ENCODE peak calls at places on chromosomes 13 and 19, in four cellular contexts. K is neural progenitor cell, H is activated gamma-delta T cell, W is skeletal muscle cell. Z is an unnamed sample.

GRCh38 chr19:49894011-49894664 is 2.5 kb downstream of the IL4I1 start:
- DNase-seq in K (no peak), W (no peak), H (no peak), Z (no peak)

GRCh38 chr13:86765462-86765861 is 905.7 kb upstream of the SLITRK5 start:
- DNase-seq in K (no peak), W (no peak), H (no peak), Z (no peak)

GRCh38 chr13:80529734-80530133 is 188.8 kb upstream of the SPRY2 start:
- DNase-seq in K (no peak), W (no peak), H (no peak), Z (no peak)

GRCh38 chr19:2127758-2128157 is 23.6 kb downstream of the AP3D1 start:
- DNase-seq in K (no peak), H (no peak), W (no peak), Z (no peak)

GRCh38 chr13:111626371-111627305 is 306.2 kb downstream of the TEX29 start:
- DNase-seq in H (no peak), K (no peak), W (no peak), Z (no peak)

GRCh38 chr19:30170495-30171137 is 201.6 kb upstream of the ZNF536 start:
- DNase-seq in W (no peak), H (no peak), K (no peak), Z (no peak)

GRCh38 chr13:46168341-46168740 is 13.6 kb downstream of the LCP1 start:
- DNase-seq in W (peak; percentile 81), H (no peak), K (no peak), Z (no peak)

GRCh38 chr13:78586706-78587105 is 16.6 kb downstream of the POU4F1 start:
- DNase-seq in H (no peak), W (no peak), K (peak; percentile 91), Z (no peak)

GRCh38 chr13:38866649-38867048 is 124.0 kb downstream of the STOML3 start:
- DNase-seq in K (no peak), W (no peak), H (no peak), Z (no peak)

GRCh38 chr13:47934371-47934770 is 66.7 kb downstream of the SUCLA2 start:
- DNase-seq in K (no peak), W (no peak), H (no peak), Z (no peak)

GRCh38 chr19:6735181-6735891 is 2.0 kb downstream of the GPR108 start:
- DNase-seq in H (no peak), K (no peak), W (no peak), Z (no peak)

GRCh38 chr19:18771328-18772242 is 19.5 kb downstream of the COMP start:
- DNase-seq in W (no peak), H (no peak), K (peak; percentile 66), Z (no peak)

GRCh38 chr19:56253737-56254136 is 18.8 kb upstream of the EDDM13 start:
- DNase-seq in H (no peak), W (no peak), K (peak; percentile 56), Z (peak; percentile 35)

GRCh38 chr19:45406165-45406956 is at the start of gene POLR1G:
- DNase-seq in W (no peak), K (peak; percentile 88), H (peak; percentile 50), Z (peak; percentile 75)

GRCh38 chr19:42528354-42529247 is at the start of gene CEACAM1:
- DNase-seq in W (no peak), K (no peak), H (no peak), Z (no peak)

GRCh38 chr13:79457948-79458347 is 23.0 kb upstream of the NDFIP2 start:
- DNase-seq in K (no peak), H (no peak), W (peak; percentile 58), Z (peak; percentile 43)

GRCh38 chr19:42396248-42396541 is 6.1 kb upstream of the CNFN start:
- DNase-seq in W (no peak), H (no peak), K (no peak), Z (no peak)

GRCh38 chr13:89401209-89401810 is 1730.1 kb downstream of the SLITRK5 start:
- DNase-seq in W (peak; percentile 49), H (no peak), K (no peak), Z (peak; percentile 44)

GRCh38 chr19:811007-811434 is 10.7 kb downstream of the PLPPR3 start:
- DNase-seq in K (no peak), H (no peak), W (no peak), Z (no peak)

GRCh38 chr19:4077800-4078683 is 11.3 kb upstream of the ZBTB7A start:
- DNase-seq in K (no peak), H (no peak), W (no peak), Z (no peak)

GRCh38 chr13:111554539-111555267 is 234.3 kb downstream of the TEX29 start:
- DNase-seq in H (no peak), W (no peak), K (no peak), Z (no peak)

GRCh38 chr19:40771101-40771539 is 4.2 kb upstream of the MIA start:
- DNase-seq in K (no peak), H (no peak), W (no peak), Z (no peak)

GRCh38 chr13:32846556-32846955 is 169.7 kb upstream of the KL start:
- DNase-seq in W (no peak), H (no peak), K (no peak), Z (no peak)

GRCh38 chr19:8360196-8360595 is 3.8 kb upstream of the ANGPTL4 start:
- DNase-seq in H (no peak), W (no peak), K (no peak), Z (no peak)

GRCh38 chr19:31408460-31409124 is 59.4 kb upstream of the TSHZ3 start:
- DNase-seq in H (no peak), K (no peak), W (peak; percentile 69), Z (peak; percentile 88)

GRCh38 chr19:48630289-48631036 is 6.7 kb downstream of the DBP start:
- DNase-seq in H (no peak), K (peak; percentile 80), W (no peak), Z (no peak)

GRCh38 chr13:51130348-51130747 is 19.3 kb upstream of the C13orf42 start:
- DNase-seq in W (no peak), K (no peak), H (no peak), Z (no peak)

GRCh38 chr19:12974301-12975220 is 5.2 kb downstream of the DAND5 start:
- DNase-seq in W (no peak), H (no peak), K (no peak), Z (no peak)

GRCh38 chr13:111429064-111429558 is 108.7 kb downstream of the TEX29 start:
- DNase-seq in K (peak; percentile 69), H (no peak), W (no peak), Z (peak; percentile 9)

GRCh38 chr13:20903164-20903475 is 574 bp upstream of the XPO4 start:
- DNase-seq in W (no peak), K (no peak), H (no peak), Z (no peak)

GRCh38 chr13:60837806-60838205 is 440.8 kb downstream of the TDRD3 start:
- DNase-seq in H (no peak), K (no peak), W (no peak), Z (peak; percentile 17)

GRCh38 chr13:47326061-47326460 is 429.2 kb upstream of the HTR2A start:
- DNase-seq in H (no peak), W (peak; percentile 69), K (no peak), Z (no peak)

GRCh38 chr13:23069571-23069970 is 111.2 kb upstream of the SGCG start:
- DNase-seq in K (no peak), H (no peak), W (peak; percentile 51), Z (peak; percentile 87)

GRCh38 chr13:84445776-84446175 is 563.5 kb upstream of the SLITRK1 start:
- DNase-seq in K (no peak), H (no peak), W (peak; percentile 56), Z (no peak)

GRCh38 chr19:21910318-21910717 is 74.3 kb upstream of the ZNF43 start:
- DNase-seq in K (no peak), W (no peak), H (no peak), Z (no peak)

GRCh38 chr19:13143135-13143534 is 7.0 kb downstream of the STX10 start:
- DNase-seq in H (no peak), K (no peak), W (no peak), Z (no peak)

GRCh38 chr19:4971424-4971793 is 2.5 kb downstream of the KDM4B start:
- DNase-seq in K (no peak), H (no peak), W (no peak), Z (no peak)

GRCh38 chr19:5231857-5232503 is 108.6 kb downstream of the PTPRS start:
- DNase-seq in W (no peak), K (no peak), H (no peak), Z (no peak)

Z was measured in stromal cell of bone marrow.